ENCODE peak calls at places on chromosomes 5 and 9, in four cellular contexts. One of them, this sample, is unnamed.

GRCh38 chr9:136133191-136133958 is 14.7 kb upstream of the TMEM250 start:
- DNase-seq in ovary: no peak
- DNase-seq in cardiac fibroblast: peak
- DNase-seq in SK-N-SH: peak
- DNase-seq in this sample: no peak

GRCh38 chr5:116944171-116944570 is 369.5 kb upstream of the SEMA6A start:
- DNase-seq in ovary: no peak
- DNase-seq in cardiac fibroblast: no peak
- DNase-seq in SK-N-SH: no peak
- DNase-seq in this sample: no peak

GRCh38 chr5:159906463-159906862 is 9.8 kb upstream of the ADRA1B start:
- DNase-seq in ovary: no peak
- DNase-seq in cardiac fibroblast: no peak
- DNase-seq in SK-N-SH: no peak
- DNase-seq in this sample: no peak

GRCh38 chr5:132472431-132472830 is 18.1 kb downstream of the IRF1 start:
- DNase-seq in ovary: no peak
- DNase-seq in cardiac fibroblast: no peak
- DNase-seq in SK-N-SH: no peak
- DNase-seq in this sample: no peak

GRCh38 chr5:71922584-71923106 is 184.6 kb upstream of the MAP1B start:
- DNase-seq in ovary: no peak
- DNase-seq in cardiac fibroblast: peak
- DNase-seq in SK-N-SH: no peak
- DNase-seq in this sample: no peak

GRCh38 chr9:3931996-3932906 is 367.6 kb downstream of the GLIS3 start:
- DNase-seq in ovary: no peak
- DNase-seq in cardiac fibroblast: peak
- DNase-seq in SK-N-SH: no peak
- DNase-seq in this sample: peak

GRCh38 chr9:77435272-77435671 is 212.8 kb downstream of the GNA14 start:
- DNase-seq in ovary: no peak
- DNase-seq in cardiac fibroblast: peak
- DNase-seq in SK-N-SH: no peak
- DNase-seq in this sample: no peak

GRCh38 chr9:91431485-91431884 is 7.9 kb upstream of the NFIL3 start:
- DNase-seq in ovary: no peak
- DNase-seq in cardiac fibroblast: no peak
- DNase-seq in SK-N-SH: no peak
- DNase-seq in this sample: no peak

GRCh38 chr9:133383438-133383837 is 7.3 kb downstream of the STKLD1 start:
- DNase-seq in ovary: no peak
- DNase-seq in cardiac fibroblast: no peak
- DNase-seq in SK-N-SH: no peak
- DNase-seq in this sample: no peak

GRCh38 chr5:173643964-173644363 is 27.5 kb upstream of the BOD1 start:
- DNase-seq in ovary: no peak
- DNase-seq in cardiac fibroblast: no peak
- DNase-seq in SK-N-SH: peak
- DNase-seq in this sample: no peak

GRCh38 chr9:16100596-16101091 is 547.8 kb downstream of the CCDC171 start:
- DNase-seq in ovary: peak
- DNase-seq in cardiac fibroblast: peak
- DNase-seq in SK-N-SH: no peak
- DNase-seq in this sample: no peak

GRCh38 chr9:36946653-36947052 is 87.4 kb downstream of the PAX5 start:
- DNase-seq in ovary: no peak
- DNase-seq in cardiac fibroblast: peak
- DNase-seq in SK-N-SH: peak
- DNase-seq in this sample: peak

GRCh38 chr5:165227515-165227914 is 1722.1 kb downstream of the MAT2B start:
- DNase-seq in ovary: no peak
- DNase-seq in cardiac fibroblast: peak
- DNase-seq in SK-N-SH: no peak
- DNase-seq in this sample: no peak

GRCh38 chr5:136776022-136776927 is 410.9 kb upstream of the TRPC7 start:
- DNase-seq in ovary: no peak
- DNase-seq in cardiac fibroblast: no peak
- DNase-seq in SK-N-SH: no peak
- DNase-seq in this sample: peak

GRCh38 chr9:69485466-69485865 is 160.5 kb downstream of the ENTREP1 start:
- DNase-seq in ovary: no peak
- DNase-seq in cardiac fibroblast: no peak
- DNase-seq in SK-N-SH: no peak
- DNase-seq in this sample: no peak

GRCh38 chr9:74496819-74497749 is at the start of gene RORB:
- DNase-seq in ovary: no peak
- DNase-seq in cardiac fibroblast: peak
- DNase-seq in SK-N-SH: peak
- DNase-seq in this sample: no peak

GRCh38 chr5:141867651-141868050 is 10.6 kb downstream of the PCDH1 start:
- DNase-seq in ovary: no peak
- DNase-seq in cardiac fibroblast: no peak
- DNase-seq in SK-N-SH: no peak
- DNase-seq in this sample: no peak

GRCh38 chr9:14031015-14031414 is 282.9 kb downstream of the NFIB start:
- DNase-seq in ovary: peak
- DNase-seq in cardiac fibroblast: peak
- DNase-seq in SK-N-SH: no peak
- DNase-seq in this sample: no peak

GRCh38 chr9:127578952-127579853 is 32.9 kb upstream of the STXBP1 start:
- DNase-seq in ovary: peak
- DNase-seq in cardiac fibroblast: peak
- DNase-seq in SK-N-SH: peak
- DNase-seq in this sample: peak

GRCh38 chr5:173812811-173813550 is 75.2 kb upstream of the CPEB4 start:
- DNase-seq in ovary: no peak
- DNase-seq in cardiac fibroblast: peak
- DNase-seq in SK-N-SH: no peak
- DNase-seq in this sample: no peak

GRCh38 chr9:108865037-108865436 is 3.0 kb downstream of the ACTL7A start:
- DNase-seq in ovary: no peak
- DNase-seq in cardiac fibroblast: no peak
- DNase-seq in SK-N-SH: no peak
- DNase-seq in this sample: no peak

GRCh38 chr5:131999471-131999931 is 12.0 kb downstream of the ACSL6 start:
- DNase-seq in ovary: no peak
- DNase-seq in cardiac fibroblast: no peak
- DNase-seq in SK-N-SH: peak
- DNase-seq in this sample: no peak

GRCh38 chr5:161685461-161685860 is at the start of gene GABRA6:
- DNase-seq in ovary: no peak
- DNase-seq in cardiac fibroblast: no peak
- DNase-seq in SK-N-SH: no peak
- DNase-seq in this sample: no peak

GRCh38 chr9:117783828-117784227 is 79.6 kb downstream of the TLR4 start:
- DNase-seq in ovary: no peak
- DNase-seq in cardiac fibroblast: no peak
- DNase-seq in SK-N-SH: no peak
- DNase-seq in this sample: no peak

GRCh38 chr9:30575691-30576090 is 1808.8 kb upstream of the ACO1 start:
- DNase-seq in ovary: no peak
- DNase-seq in cardiac fibroblast: no peak
- DNase-seq in SK-N-SH: no peak
- DNase-seq in this sample: no peak

GRCh38 chr9:78130004-78130403 is 98.4 kb upstream of the GNAQ start:
- DNase-seq in ovary: no peak
- DNase-seq in cardiac fibroblast: peak
- DNase-seq in SK-N-SH: peak
- DNase-seq in this sample: peak

GRCh38 chr9:135948446-135948845 is 12.7 kb downstream of the UBAC1 start:
- DNase-seq in ovary: no peak
- DNase-seq in cardiac fibroblast: no peak
- DNase-seq in SK-N-SH: no peak
- DNase-seq in this sample: no peak

GRCh38 chr9:89274838-89275237 is 36.2 kb upstream of the CKS2 start:
- DNase-seq in ovary: no peak
- DNase-seq in cardiac fibroblast: peak
- DNase-seq in SK-N-SH: no peak
- DNase-seq in this sample: peak

GRCh38 chr5:21152611-21153010 is 1164.6 kb upstream of the CDH18 start:
- DNase-seq in ovary: no peak
- DNase-seq in cardiac fibroblast: peak
- DNase-seq in SK-N-SH: no peak
- DNase-seq in this sample: no peak

GRCh38 chr5:178625679-178626483 is 969 bp downstream of the CLK4 start:
- DNase-seq in ovary: no peak
- DNase-seq in cardiac fibroblast: peak
- DNase-seq in SK-N-SH: peak
- DNase-seq in this sample: no peak

GRCh38 chr5:155480731-155481131 is 467.2 kb downstream of the KIF4B start:
- DNase-seq in ovary: no peak
- DNase-seq in cardiac fibroblast: no peak
- DNase-seq in SK-N-SH: no peak
- DNase-seq in this sample: no peak

GRCh38 chr5:122753500-122753899 is 21.4 kb upstream of the SNX2 start:
- DNase-seq in ovary: no peak
- DNase-seq in cardiac fibroblast: no peak
- DNase-seq in SK-N-SH: no peak
- DNase-seq in this sample: no peak

GRCh38 chr5:172496671-172497371 is 42.5 kb upstream of the SH3PXD2B start:
- DNase-seq in ovary: peak
- DNase-seq in cardiac fibroblast: peak
- DNase-seq in SK-N-SH: peak
- DNase-seq in this sample: peak

GRCh38 chr5:139378941-139379361 is 4.1 kb downstream of the SLC23A1 start:
- DNase-seq in ovary: no peak
- DNase-seq in cardiac fibroblast: no peak
- DNase-seq in SK-N-SH: no peak
- DNase-seq in this sample: no peak

GRCh38 chr5:170747357-170747756 is 36.2 kb upstream of the GABRP start:
- DNase-seq in ovary: no peak
- DNase-seq in cardiac fibroblast: no peak
- DNase-seq in SK-N-SH: peak
- DNase-seq in this sample: no peak

GRCh38 chr5:133319905-133320520 is 268.2 kb downstream of the HSPA4 start:
- DNase-seq in ovary: no peak
- DNase-seq in cardiac fibroblast: no peak
- DNase-seq in SK-N-SH: no peak
- DNase-seq in this sample: no peak

GRCh38 chr9:90839183-90839582 is 37.6 kb downstream of the SYK start:
- DNase-seq in ovary: no peak
- DNase-seq in cardiac fibroblast: no peak
- DNase-seq in SK-N-SH: no peak
- DNase-seq in this sample: no peak

GRCh38 chr5:981466-981865 is 27.1 kb upstream of the NKD2 start:
- DNase-seq in ovary: no peak
- DNase-seq in cardiac fibroblast: no peak
- DNase-seq in SK-N-SH: no peak
- DNase-seq in this sample: no peak

GRCh38 chr5:144951001-144951400 is 780.3 kb downstream of the KCTD16 start:
- DNase-seq in ovary: no peak
- DNase-seq in cardiac fibroblast: no peak
- DNase-seq in SK-N-SH: no peak
- DNase-seq in this sample: no peak

GRCh38 chr5:149439899-149440655 is 61.0 kb upstream of the IL17B start:
- DNase-seq in ovary: no peak
- DNase-seq in cardiac fibroblast: peak
- DNase-seq in SK-N-SH: peak
- DNase-seq in this sample: no peak
- TF ChIP-seq CTCF in ovary: no peak
- TF ChIP-seq CTCF in cardiac fibroblast: peak
- TF ChIP-seq CTCF in SK-N-SH: peak
- TF ChIP-seq CTCF in this sample: peak

GRCh38 chr5:151721087-151721646 is 34.5 kb upstream of the SPARC start:
- DNase-seq in ovary: no peak
- DNase-seq in cardiac fibroblast: no peak
- DNase-seq in SK-N-SH: no peak
- DNase-seq in this sample: no peak
- H3K4me3 ChIP-seq in ovary: no peak
- H3K4me3 ChIP-seq in cardiac fibroblast: no peak
- H3K4me3 ChIP-seq in SK-N-SH: no peak
- H3K4me3 ChIP-seq in this sample: no peak

GRCh38 chr5:28737682-28738081 is 1699.3 kb upstream of the CDH9 start:
- DNase-seq in ovary: no peak
- DNase-seq in cardiac fibroblast: no peak
- DNase-seq in SK-N-SH: no peak
- DNase-seq in this sample: no peak

GRCh38 chr5:28729067-28729466 is 1690.7 kb upstream of the CDH9 start:
- DNase-seq in ovary: no peak
- DNase-seq in cardiac fibroblast: no peak
- DNase-seq in SK-N-SH: no peak
- DNase-seq in this sample: no peak

DNA sequence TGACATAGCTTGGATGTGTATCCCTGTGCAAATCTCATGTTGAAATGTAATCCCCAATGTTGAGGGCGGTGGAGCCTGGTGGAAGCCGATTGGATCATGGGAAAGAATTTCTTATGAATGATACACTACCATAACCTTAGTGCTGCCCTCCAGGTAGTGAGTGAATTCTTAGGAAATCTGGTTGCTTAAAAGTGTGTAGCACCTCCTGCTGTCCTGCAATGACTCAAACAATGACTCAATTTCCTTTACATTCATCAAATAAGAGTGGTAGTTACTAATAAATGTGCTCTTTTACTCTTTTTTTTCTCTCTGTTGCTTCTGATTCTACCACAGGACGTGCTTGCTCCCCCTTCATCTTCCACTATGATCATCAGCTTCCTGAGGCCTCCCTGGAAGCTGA is 1696.0 kb upstream of the CDH9 start:
- DNase-seq in ovary: no peak
- DNase-seq in cardiac fibroblast: no peak
- DNase-seq in SK-N-SH: no peak
- DNase-seq in this sample: no peak
- TF ChIP-seq CTCF in ovary: no peak
- TF ChIP-seq CTCF in cardiac fibroblast: no peak
- TF ChIP-seq CTCF in SK-N-SH: no peak
- TF ChIP-seq CTCF in this sample: no peak

GRCh38 chr5:176524987-176525386 is 12.2 kb downstream of the RNF44 start:
- DNase-seq in ovary: no peak
- DNase-seq in cardiac fibroblast: no peak
- DNase-seq in SK-N-SH: no peak
- DNase-seq in this sample: no peak

GRCh38 chr5:176526462-176526861 is 10.7 kb downstream of the RNF44 start:
- DNase-seq in ovary: no peak
- DNase-seq in cardiac fibroblast: no peak
- DNase-seq in SK-N-SH: no peak
- DNase-seq in this sample: no peak

GRCh38 chr5:176527246-176528222 is 9.7 kb downstream of the RNF44 start:
- DNase-seq in ovary: no peak
- DNase-seq in cardiac fibroblast: no peak
- DNase-seq in SK-N-SH: no peak
- DNase-seq in this sample: no peak

GRCh38 chr5:176524138-176524537 is 13.1 kb downstream of the RNF44 start:
- DNase-seq in ovary: no peak
- DNase-seq in cardiac fibroblast: no peak
- DNase-seq in SK-N-SH: no peak
- DNase-seq in this sample: no peak

GRCh38 chr5:176525677-176526076 is 11.5 kb downstream of the RNF44 start:
- DNase-seq in ovary: no peak
- DNase-seq in cardiac fibroblast: no peak
- DNase-seq in SK-N-SH: no peak
- DNase-seq in this sample: no peak
- H3K4me3 ChIP-seq in ovary: no peak
- H3K4me3 ChIP-seq in cardiac fibroblast: no peak
- H3K4me3 ChIP-seq in SK-N-SH: no peak
- H3K4me3 ChIP-seq in this sample: no peak